ENCODE peak calls at places on chromosomes 13 and 19, in nine cellular contexts. I, G, H, Z, J, F, Y, U and L are unnamed samples. For H3K36me3, the result is how much of the 10 kb centered on the place peaks cover.

GRCh38 chr19:18532208-18532890 is 10.5 kb upstream of the ELL start:
- DNase-seq in Z (peak), G (no peak), I (no peak), J (no peak), Y (no peak), F (no peak), U (no peak), H (no peak), L (no peak)

GRCh38 chr13:39037410-39037879 is 444 bp downstream of the PROSER1 start:
- DNase-seq in H (no peak), J (no peak), Y (no peak), Z (no peak), G (no peak), I (no peak), U (no peak), F (no peak), L (no peak)

GRCh38 chr19:22532388-22533310 is 101.5 kb upstream of the ZNF492 start:
- DNase-seq in G (no peak), J (no peak), I (peak), F (peak), H (no peak), Y (no peak), U (peak), Z (no peak), L (no peak)

GRCh38 chr13:89380101-89380500 is 1708.9 kb downstream of the SLITRK5 start:
- DNase-seq in I (no peak), G (no peak), U (no peak), Y (no peak), Z (no peak), H (no peak), F (no peak), J (peak), L (no peak)

GRCh38 chr13:29547135-29547534 is 48.4 kb downstream of the SLC7A1 start:
- DNase-seq in J (peak), F (no peak), Y (peak), H (no peak), G (no peak), I (no peak), U (no peak), Z (no peak), L (no peak)

GRCh38 chr13:97325738-97326137 is 103.6 kb downstream of the MBNL2 start:
- DNase-seq in J (no peak), F (no peak), Z (no peak), H (no peak), I (no peak), Y (no peak), U (no peak), G (no peak), L (no peak)

GRCh38 chr19:33547676-33548075 is 26.1 kb upstream of the PEPD start:
- DNase-seq in G (no peak), F (no peak), H (no peak), Y (no peak), U (no peak), J (no peak), Z (no peak), I (no peak), L (no peak)

GRCh38 chr13:89465366-89465765 is 1794.2 kb downstream of the SLITRK5 start:
- DNase-seq in J (no peak), H (no peak), G (no peak), U (no peak), I (no peak), F (no peak), Z (no peak), Y (no peak), L (no peak)

GRCh38 chr13:80334582-80335260 is 6.2 kb downstream of the SPRY2 start:
- DNase-seq in G (no peak), Y (peak), H (no peak), J (no peak), F (no peak), U (no peak), I (no peak), Z (no peak), L (no peak)

GRCh38 chr13:80132741-80133601 is 208.0 kb downstream of the SPRY2 start:
- DNase-seq in J (peak), Y (peak), Z (peak), U (peak), H (no peak), I (peak), G (no peak), F (peak), L (no peak)

GRCh38 chr19:3907626-3908265 is 25.1 kb upstream of the NMRK2 start:
- DNase-seq in J (no peak), F (no peak), G (no peak), H (no peak), I (no peak), Y (no peak), Z (no peak), U (no peak), L (no peak)

GRCh38 chr13:21606781-21607180 is 2.8 kb upstream of the MICU2 start:
- DNase-seq in J (no peak), H (no peak), Z (no peak), Y (no peak), U (no peak), I (no peak), G (no peak), F (no peak), L (no peak)

GRCh38 chr19:14385492-14385891 is 4.2 kb downstream of the ADGRE5 start:
- DNase-seq in U (no peak), I (no peak), F (no peak), Z (no peak), G (no peak), Y (no peak), H (no peak), J (no peak), L (no peak)

GRCh38 chr19:49186108-49186507 is 28.5 kb downstream of the TRPM4 start:
- DNase-seq in F (no peak), U (no peak), I (no peak), J (no peak), Y (no peak), G (no peak), Z (no peak), H (no peak), L (no peak)

GRCh38 chr19:13530720-13531119 is 24.4 kb upstream of the CACNA1A start:
- DNase-seq in F (no peak), I (no peak), Y (no peak), Z (no peak), U (no peak), J (no peak), G (no peak), H (no peak), L (no peak)

GRCh38 chr13:20974981-20975585 is 72.5 kb upstream of the XPO4 start:
- DNase-seq in F (no peak), U (no peak), Z (no peak), I (no peak), G (no peak), J (no peak), Y (no peak), H (no peak), L (no peak)

GRCh38 chr13:75550159-75550567 is 572 bp downstream of the UCHL3 start:
- DNase-seq in I (no peak), G (no peak), F (no peak), U (no peak), Z (peak), J (peak), H (no peak), Y (peak), L (no peak)

GRCh38 chr13:31005066-31005465 is 72.6 kb downstream of the TEX26 start:
- DNase-seq in I (no peak), H (no peak), Z (no peak), J (no peak), G (no peak), F (no peak), U (no peak), Y (no peak), L (no peak)

GRCh38 chr13:75195479-75196111 is 286.4 kb downstream of the TBC1D4 start:
- DNase-seq in U (no peak), H (no peak), F (no peak), J (peak), Y (no peak), G (no peak), I (no peak), Z (no peak), L (no peak)

GRCh38 chr19:28615546-28615916 is 597.4 kb downstream of the UQCRFS1 start:
- DNase-seq in J (no peak), Z (no peak), F (no peak), I (no peak), Y (no peak), G (no peak), U (no peak), H (no peak), L (no peak)

GRCh38 chr13:23180711-23181110 is at the start of gene SGCG:
- DNase-seq in U (no peak), G (no peak), F (peak), H (no peak), Z (no peak), J (no peak), I (no peak), Y (no peak), L (no peak)

GRCh38 chr19:17075860-17076538 is 422 bp downstream of the MYO9B start:
- DNase-seq in G (peak), H (no peak), Y (peak), Z (no peak), J (peak), F (peak), I (peak), U (no peak), L (peak)

GRCh38 chr19:19342086-19343015 is 21.7 kb downstream of the MAU2 start:
- DNase-seq in I (peak), Y (peak), G (no peak), F (peak), J (peak), Z (peak), U (no peak), H (no peak), L (no peak)

GRCh38 chr13:42706286-42706685 is 75.1 kb upstream of the FAM216B start:
- DNase-seq in J (peak), F (no peak), I (no peak), H (no peak), U (no peak), G (no peak), Z (no peak), Y (no peak), L (no peak)

GRCh38 chr19:33358408-33358807 is 15.1 kb upstream of the CEBPG start:
- DNase-seq in J (no peak), Z (no peak), U (no peak), G (no peak), H (no peak), F (no peak), Y (no peak), I (no peak), L (no peak)

GRCh38 chr19:4807188-4807587 is 15.7 kb downstream of the FEM1A start:
- DNase-seq in Y (no peak), Z (no peak), U (no peak), F (peak), H (no peak), I (peak), J (no peak), G (no peak), L (no peak)

GRCh38 chr19:33685541-33685940 is 63.8 kb downstream of the CHST8 start:
- DNase-seq in F (no peak), Y (no peak), H (no peak), I (no peak), J (no peak), Z (peak), G (no peak), U (no peak), L (no peak)

GRCh38 chr13:102940143-102940542 is 94.3 kb downstream of the ERCC5 start:
- DNase-seq in G (no peak), U (no peak), J (peak), Y (no peak), I (no peak), H (no peak), F (no peak), Z (no peak), L (no peak)

GRCh38 chr13:49641810-49642291 is 13.5 kb downstream of the ARL11 start:
- DNase-seq in G (no peak), H (peak), U (peak), I (peak), Y (peak), F (peak), Z (no peak), J (peak), L (no peak)

GRCh38 chr19:41218615-41219507 is at the start of gene AXL:
- DNase-seq in Y (peak), U (peak), H (no peak), G (no peak), F (peak), J (peak), I (peak), Z (peak), L (no peak)

GRCh38 chr13:60663788-60664187 is 266.8 kb downstream of the TDRD3 start:
- DNase-seq in F (no peak), H (no peak), Y (no peak), J (no peak), I (no peak), G (no peak), Z (no peak), U (no peak), L (no peak)
- H3K36me3 ChIP-seq in F (under half), H (under half), Y (under half), J (under half), I (under half), G (under half), Z (under half), U (under half), L (under half)

GRCh38 chr13:111789420-111789819 is 277.5 kb upstream of the SOX1 start:
- DNase-seq in U (no peak), Z (no peak), F (no peak), H (no peak), G (no peak), J (no peak), I (no peak), Y (no peak), L (no peak)
- H3K36me3 ChIP-seq in U (under half), Z (under half), F (under half), H (under half), G (under half), J (under half), I (under half), Y (under half), L (under half)

GRCh38 chr19:1633269-1633606 is 19.2 kb downstream of the TCF3 start:
- DNase-seq in Y (no peak), I (no peak), G (no peak), J (no peak), H (no peak), U (no peak), Z (no peak), F (no peak), L (no peak)

GRCh38 chr19:1632462-1633268 is 19.8 kb downstream of the TCF3 start:
- DNase-seq in Y (no peak), G (no peak), H (no peak), U (no peak), J (no peak), F (no peak), I (no peak), Z (no peak), L (no peak)

GRCh38 chr19:1634242-1634937 is 18.0 kb downstream of the TCF3 start:
- DNase-seq in G (no peak), H (no peak), I (no peak), F (no peak), U (no peak), Y (no peak), J (no peak), Z (no peak), L (no peak)

GRCh38 chr19:1634938-1635243 is 17.5 kb downstream of the TCF3 start:
- DNase-seq in J (no peak), H (no peak), Z (no peak), I (no peak), U (no peak), Y (no peak), G (no peak), F (no peak), L (no peak)

DNA sequence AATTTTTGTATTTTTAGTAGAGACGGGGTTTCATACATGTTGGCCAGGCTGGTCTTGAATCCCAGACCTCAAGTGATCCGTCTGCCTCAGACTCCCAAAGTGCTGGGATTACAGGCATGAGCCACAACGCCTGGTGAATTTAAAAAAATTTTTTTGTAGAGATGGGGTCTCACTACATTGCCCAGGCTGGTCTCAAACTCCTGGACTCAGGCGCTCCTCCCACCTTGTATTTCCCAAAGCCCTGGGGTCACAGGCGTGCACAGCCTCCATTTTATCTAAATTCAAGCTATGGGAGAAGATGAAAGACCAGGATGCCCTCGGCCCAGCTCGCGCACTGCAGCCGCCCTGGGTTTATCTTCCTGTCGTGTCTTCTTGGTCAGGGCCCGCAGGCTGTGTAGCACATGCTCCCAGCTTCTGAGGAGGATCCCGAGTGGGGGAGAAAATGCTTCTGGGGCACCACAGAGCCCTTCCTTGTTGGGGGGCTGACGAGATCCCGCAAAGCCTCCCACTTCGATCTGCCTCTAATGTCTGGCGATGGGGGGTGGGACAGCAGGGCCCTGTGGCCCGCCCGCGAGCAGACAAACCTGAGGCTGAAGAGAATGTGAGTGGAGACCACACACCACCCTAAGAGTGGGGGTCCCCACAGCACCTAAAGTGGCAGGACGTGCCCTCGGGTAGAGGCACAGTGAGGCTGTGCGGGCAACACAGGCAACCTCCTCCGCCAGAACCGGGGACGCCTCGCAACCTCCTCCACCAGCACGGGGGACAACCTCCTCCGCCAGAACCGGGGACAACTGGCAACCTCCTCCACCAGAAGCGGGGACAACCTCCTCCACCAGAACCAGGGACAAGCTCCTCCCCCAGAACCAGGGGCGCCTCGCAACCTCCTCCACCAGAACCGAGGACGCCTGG is 15.8 kb downstream of the TCF3 start:
- DNase-seq in I (no peak), J (no peak), Z (no peak), G (no peak), Y (no peak), H (no peak), U (no peak), F (no peak), L (no peak)
- H3K36me3 ChIP-seq in I (under half), J (under half), Z (under half), G (under half), Y (half or more), H (under half), U (under half), F (under half), L (under half)

GRCh38 chr13:113225515-113225914 is 16.1 kb downstream of the CUL4A start:
- DNase-seq in J (no peak), Z (no peak), U (no peak), Y (no peak), H (no peak), I (no peak), F (no peak), G (no peak), L (no peak)
- H3K36me3 ChIP-seq in J (under half), Z (half or more), U (under half), Y (half or more), H (under half), I (half or more), F (under half), G (half or more), L (half or more)

GRCh38 chr19:39847525-39847924 is 1.3 kb upstream of the FBL start:
- DNase-seq in J (no peak), U (no peak), F (no peak), H (no peak), G (no peak), I (no peak), Y (no peak), Z (no peak), L (no peak)
- H3K36me3 ChIP-seq in J (under half), U (under half), F (under half), H (under half), G (under half), I (under half), Y (under half), Z (under half), L (under half)

GRCh38 chr13:32415019-32415418 is 12.9 kb downstream of the N4BP2L1 start:
- DNase-seq in U (no peak), Y (no peak), F (no peak), J (peak), I (no peak), H (no peak), Z (peak), G (no peak), L (peak)
- H3K36me3 ChIP-seq in U (under half), Y (under half), F (under half), J (under half), I (under half), H (under half), Z (under half), G (under half), L (under half)

GRCh38 chr13:113059891-113060290 is 45.7 kb upstream of the F7 start:
- DNase-seq in I (no peak), U (no peak), H (no peak), Z (no peak), F (peak), J (no peak), Y (no peak), G (no peak), L (no peak)
- H3K36me3 ChIP-seq in I (under half), U (under half), H (under half), Z (under half), F (under half), J (under half), Y (under half), G (under half), L (under half)